ENCODE peak calls at places on chromosomes 1 and 21, in five cellular contexts. O, X, G, J and M are unnamed samples.

GRCh38 chr1:31989964-31990363 is 23.7 kb upstream of the KHDRBS1 start:
- DNase-seq in J (no peak), G (no peak), O (no peak), X (no peak), M (no peak)

GRCh38 chr1:154327466-154328317 is 2.4 kb downstream of the ATP8B2 start:
- DNase-seq in J (peak; percentile 25), O (no peak), X (peak; percentile 58), G (no peak), M (no peak)

GRCh38 chr1:157697781-157698569 is 2.6 kb downstream of the FCRL3 start:
- DNase-seq in J (no peak), O (no peak), G (no peak), X (no peak), M (no peak)

GRCh38 chr1:191343816-191344215 is 814.4 kb upstream of the RGS18 start:
- DNase-seq in G (no peak), X (no peak), O (no peak), J (no peak), M (no peak)

GRCh38 chr1:17251699-17252376 is 2.9 kb downstream of the PADI3 start:
- DNase-seq in G (no peak), O (no peak), J (no peak), X (no peak), M (no peak)

GRCh38 chr1:147618077-147618569 is 52.2 kb downstream of the ACP6 start:
- DNase-seq in G (no peak), O (no peak), J (no peak), X (peak; percentile 69), M (peak; percentile 79)

GRCh38 chr1:107526524-107527198 is 385.8 kb downstream of the NTNG1 start:
- DNase-seq in O (no peak), G (no peak), J (peak; percentile 40), X (no peak), M (no peak)

GRCh38 chr1:224377676-224378006 is 21.0 kb downstream of the CNIH4 start:
- DNase-seq in O (no peak), G (no peak), J (no peak), X (peak; percentile 71), M (no peak)

GRCh38 chr1:153568367-153569099 is 2.9 kb upstream of the S100A2 start:
- DNase-seq in O (peak; percentile 90), G (peak; percentile 93), X (peak; percentile 90), J (peak; percentile 91), M (peak; percentile 98)

GRCh38 chr21:41289431-41289830 is 27.2 kb upstream of the FAM3B start:
- DNase-seq in O (no peak), G (no peak), X (no peak), J (no peak), M (peak; percentile 78)

GRCh38 chr1:166905930-166906329 is 29.9 kb upstream of the TADA1 start:
- DNase-seq in O (no peak), G (no peak), X (peak; percentile 29), J (no peak), M (no peak)

GRCh38 chr1:105027838-105028471 is 1278.3 kb downstream of the AMY1C start:
- DNase-seq in O (no peak), X (no peak), G (no peak), J (no peak), M (no peak)

GRCh38 chr1:52706941-52707926 is 9.1 kb upstream of the COA7 start:
- DNase-seq in X (no peak), G (no peak), O (no peak), J (no peak), M (no peak)

GRCh38 chr1:202625416-202626360 is 84.6 kb downstream of the SYT2 start:
- DNase-seq in X (peak; percentile 79), G (peak; percentile 77), J (peak; percentile 62), O (peak; percentile 49), M (no peak)

GRCh38 chr21:36194024-36194423 is 37.4 kb downstream of the DOP1B start:
- DNase-seq in G (no peak), O (no peak), X (no peak), J (no peak), M (no peak)

GRCh38 chr1:242449211-242449610 is 75.3 kb downstream of the PLD5 start:
- DNase-seq in J (peak; percentile 52), O (no peak), G (no peak), X (no peak), M (no peak)

GRCh38 chr21:19290328-19290727 is 886.7 kb upstream of the TMPRSS15 start:
- DNase-seq in X (no peak), J (no peak), G (no peak), O (no peak), M (no peak)

GRCh38 chr1:9321480-9321849 is 28.8 kb downstream of the SPSB1 start:
- DNase-seq in J (no peak), O (no peak), G (no peak), X (no peak), M (no peak)

GRCh38 chr21:28207776-28208175 is 784.9 kb downstream of the LTN1 start:
- DNase-seq in O (no peak), G (no peak), X (no peak), J (no peak), M (no peak)